ENCODE peak calls at places on chromosomes 13 and 19, in five cellular contexts. R is fibroblast of villous mesenchyme, W is gastrocnemius medialis, U is H54, H is astrocyte of the spinal cord. O is an unnamed sample.

GRCh38 chr19:6126335-6126974 is 9.0 kb upstream of the ACSBG2 start:
- DNase-seq in R (peak; percentile 68), W (no peak), U (peak; percentile 61), H (peak; percentile 64), O (no peak)

GRCh38 chr13:33692531-33692930 is 125.4 kb upstream of the RFC3 start:
- DNase-seq in R (no peak), W (no peak), U (no peak), H (no peak), O (no peak)

GRCh38 chr19:37218592-37218935 is 550 bp downstream of the ZNF383 start:
- DNase-seq in R (peak; percentile 28), W (peak; percentile 28), U (no peak), H (peak; percentile 25), O (no peak)

GRCh38 chr19:29815231-29815630 is 3.4 kb downstream of the CCNE1 start:
- DNase-seq in R (no peak), W (no peak), U (no peak), H (no peak), O (no peak)

GRCh38 chr13:108915095-108915633 is 285.8 kb downstream of the MYO16 start:
- DNase-seq in R (peak; percentile 63), W (no peak), U (no peak), H (peak; percentile 65), O (no peak)

GRCh38 chr19:43727593-43727853 is 11.6 kb downstream of the IRGC start:
- DNase-seq in R (no peak), W (no peak), U (no peak), H (no peak), O (no peak)

GRCh38 chr13:44117351-44117750 is 237.6 kb downstream of the LACC1 start:
- DNase-seq in R (peak; percentile 84), W (no peak), U (no peak), H (peak; percentile 41), O (no peak)

GRCh38 chr13:111022886-111023285 is 92.2 kb upstream of the ARHGEF7 start:
- DNase-seq in R (no peak), W (no peak), U (no peak), H (no peak), O (no peak)

GRCh38 chr19:6273701-6274601 is 5.8 kb downstream of the MLLT1 start:
- DNase-seq in R (peak; percentile 96), W (peak; percentile 90), U (peak; percentile 98), H (peak; percentile 82), O (peak; percentile 97)

GRCh38 chr13:100650321-100650720 is 24.3 kb downstream of the TMTC4 start:
- DNase-seq in R (no peak), W (peak; percentile 48), U (no peak), H (no peak), O (no peak)

GRCh38 chr19:34253711-34254551 is 423 bp upstream of the GARRE1 start:
- DNase-seq in R (no peak), W (peak; percentile 80), U (no peak), H (peak; percentile 66), O (peak; percentile 90)

GRCh38 chr19:46303345-46303701 is 6.5 kb downstream of the HIF3A start:
- DNase-seq in R (no peak), W (no peak), U (no peak), H (no peak), O (no peak)

O was measured in left lobe of liver.